ENCODE peak calls at places on chromosomes 4 and X, in five cellular contexts. Y, F, S, W and J are unnamed samples.

GRCh38 chr4:67871867-67872266 is 11.9 kb downstream of the TMPRSS11D start:
- DNase-seq in W (no peak), F (peak; percentile 69), Y (no peak), S (peak; percentile 3), J (no peak)

GRCh38 chrX:19127649-19128168 is 5.4 kb upstream of the ADGRG2 start:
- DNase-seq in W (no peak), Y (peak; percentile 32), S (no peak), F (peak; percentile 69), J (no peak)

GRCh38 chr4:7420661-7421040 is 14.1 kb downstream of the PSAPL1 start:
- DNase-seq in S (no peak), F (no peak), W (no peak), Y (no peak), J (peak; percentile 24)

GRCh38 chrX:112851806-112852205 is 11.2 kb upstream of the AMOT start:
- DNase-seq in Y (no peak), W (no peak), S (no peak), F (peak; percentile 70), J (no peak)

GRCh38 chr4:14386196-14386595 is 616.1 kb upstream of the CPEB2 start:
- DNase-seq in F (no peak), W (no peak), S (no peak), Y (no peak), J (no peak)

GRCh38 chrX:132648870-132649269 is 160.0 kb upstream of the MBNL3 start:
- DNase-seq in Y (no peak), W (no peak), S (no peak), F (peak; percentile 42), J (no peak)

GRCh38 chrX:69293776-69294601 is 128.7 kb upstream of the PJA1 start:
- DNase-seq in F (no peak), Y (no peak), W (no peak), S (no peak), J (no peak)

GRCh38 chr4:53788011-53788410 is 196.7 kb upstream of the LNX1 start:
- DNase-seq in S (no peak), F (no peak), W (no peak), Y (no peak), J (no peak)

GRCh38 chrX:105483011-105483410 is 262.5 kb upstream of the TEX13A start:
- DNase-seq in Y (no peak), S (no peak), F (peak; percentile 63), W (no peak), J (no peak)

GRCh38 chr4:127623755-127624087 is 9.0 kb upstream of the INTU start:
- DNase-seq in S (peak; percentile 17), F (peak; percentile 47), W (no peak), Y (no peak), J (no peak)

GRCh38 chr4:127622923-127623754 is 9.6 kb upstream of the INTU start:
- DNase-seq in F (peak; percentile 43), Y (no peak), W (peak; percentile 13), S (peak; percentile 18), J (no peak)

GRCh38 chr4:127618427-127618826 is 14.3 kb upstream of the INTU start:
- DNase-seq in F (no peak), W (no peak), Y (no peak), S (no peak), J (no peak)

GRCh38 chr4:127624176-127624575 is 8.6 kb upstream of the INTU start:
- DNase-seq in S (no peak), W (no peak), F (no peak), Y (no peak), J (no peak)

GRCh38 chr4:127622621-127622922 is 10.2 kb upstream of the INTU start:
- DNase-seq in S (peak; percentile 69), F (no peak), Y (peak; percentile 28), W (no peak), J (no peak)
- H3K4me3 ChIP-seq in S (peak overlapping the region; percentile 75), F (peak overlapping the region; percentile 32), Y (peak overlapping the region; percentile 42), W (peak overlapping the region; percentile 43), J (peak overlapping the region; percentile 53)

GRCh38 chr4:152099555-152099954 is 338.7 kb upstream of the GATB start:
- DNase-seq in W (no peak), Y (no peak), S (no peak), F (no peak), J (no peak)

GRCh38 chr4:152097371-152097770 is 336.6 kb upstream of the GATB start:
- DNase-seq in S (no peak), F (no peak), W (no peak), Y (no peak), J (no peak)

GRCh38 chr4:152098365-152099060 is 337.7 kb upstream of the GATB start:
- DNase-seq in F (no peak), Y (no peak), S (no peak), W (no peak), J (no peak)

GRCh38 chr4:152100378-152101201 is 339.8 kb upstream of the GATB start:
- DNase-seq in Y (no peak), F (no peak), W (peak; percentile 38), S (no peak), J (peak; percentile 37)

GRCh38 chr4:152099061-152099425 is 338.2 kb upstream of the GATB start:
- DNase-seq in Y (no peak), W (no peak), S (no peak), F (no peak), J (no peak)
- H3K4me1 ChIP-seq in Y (no peaks in the 10 kb centered on the region), W (peaks cover 18% of the 10 kb centered on the region), S (peaks cover 27% of the 10 kb centered on the region), F (peaks cover 19% of the 10 kb centered on the region), J (peaks cover 45% of the 10 kb centered on the region)

DNA sequence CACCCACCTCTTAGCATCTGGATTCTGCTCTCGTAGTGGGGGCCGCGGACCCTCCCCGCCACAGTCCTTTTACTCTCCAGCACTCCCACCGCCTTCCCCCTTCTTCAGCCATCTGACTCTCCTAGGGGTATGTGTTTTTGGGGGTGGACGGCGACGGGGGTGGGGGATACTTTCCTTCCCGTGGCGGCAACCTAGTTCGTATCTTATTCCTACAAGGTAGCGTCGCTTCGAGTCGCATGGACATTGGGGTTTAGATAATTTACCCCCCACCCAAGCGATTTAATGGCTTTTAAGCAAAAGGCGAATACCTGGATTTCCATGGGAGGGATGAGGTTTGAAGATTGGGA is 1.3 kb upstream of the BCORL1 start:
- DNase-seq in W (no peak), F (no peak), Y (no peak), S (no peak), J (no peak)
- H3K27ac ChIP-seq in W (peak overlapping the region; percentile 89), F (no peak overlapping the region), Y (peak overlapping the region; percentile 60), S (peak overlapping the region; percentile 98), J (peak overlapping the region; percentile 78)

DNA sequence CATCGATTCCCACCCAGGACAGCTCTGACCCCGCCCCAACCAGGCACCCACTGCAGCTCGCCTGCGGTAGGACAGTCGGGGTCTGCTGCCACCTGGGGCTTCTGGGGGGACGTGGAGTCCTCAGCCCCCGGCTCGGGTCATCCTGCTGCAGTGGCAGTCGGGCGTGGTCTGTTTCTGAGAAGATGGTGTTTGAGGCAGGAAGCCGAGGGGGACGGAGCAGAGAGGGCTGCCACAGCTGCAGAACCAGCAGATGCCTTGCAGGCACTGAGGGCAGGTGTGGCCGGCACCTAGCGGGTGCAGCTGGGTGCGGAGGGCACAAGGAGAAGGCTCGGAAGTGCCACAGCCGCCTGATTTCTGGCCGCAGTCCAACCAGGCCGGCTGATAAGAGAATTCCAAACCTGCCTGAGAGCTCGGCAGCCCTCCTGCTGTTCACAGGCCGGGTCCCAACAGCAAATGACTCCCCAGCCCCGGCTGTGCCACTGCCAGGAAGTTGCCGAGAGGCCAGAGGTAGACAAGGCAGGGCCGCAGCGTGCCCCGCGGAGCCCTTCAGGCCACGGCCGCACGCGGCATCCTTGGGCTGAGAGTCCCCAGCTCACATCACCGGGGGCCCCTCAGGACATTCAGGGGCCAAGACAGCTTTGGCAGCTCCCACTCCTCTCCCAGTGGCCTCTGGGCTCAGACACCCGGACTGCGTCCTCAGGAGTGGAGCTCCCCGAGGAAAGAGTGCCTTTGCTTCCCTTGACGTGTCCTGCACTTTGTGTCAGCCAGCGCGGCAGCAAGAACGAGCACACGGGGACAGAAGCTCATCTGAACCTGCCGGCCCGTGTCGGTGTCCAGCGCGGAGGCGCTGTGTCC is 9.4 kb upstream of the CPLX1 start:
- DNase-seq in W (peak; percentile 38), S (no peak), Y (peak; percentile 84), F (no peak), J (peak; percentile 80)
- H3K4me3 ChIP-seq in W (no peak overlapping the region), S (no peak overlapping the region), Y (no peak overlapping the region), F (no peak overlapping the region), J (no peak overlapping the region)

DNA sequence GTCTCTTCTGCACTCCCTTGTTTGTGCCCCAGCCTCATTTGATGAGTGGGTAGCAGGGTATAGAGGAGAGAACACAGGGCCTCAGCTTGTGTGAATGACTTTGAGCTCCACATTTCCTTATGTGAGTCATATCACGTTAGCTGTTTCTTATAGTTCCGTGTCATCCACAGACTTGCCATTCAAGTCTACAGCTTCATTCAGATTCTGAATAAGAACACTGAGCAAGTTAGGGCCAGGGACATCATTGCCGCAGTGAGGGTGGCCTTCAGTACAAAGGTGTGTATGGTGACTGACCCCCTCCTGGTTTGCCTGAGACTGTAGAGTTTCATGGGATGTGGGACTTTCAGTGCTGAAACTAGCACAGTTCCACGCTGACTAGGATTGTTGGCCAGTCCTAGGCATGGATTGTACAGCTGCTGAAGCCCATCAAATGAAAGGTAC is 23.6 kb downstream of the KLF3 start:
- DNase-seq in S (no peak), Y (no peak), F (no peak), W (no peak), J (no peak)
- H3K4me1 ChIP-seq in S (no peaks in the 10 kb centered on the region), Y (peaks cover 40% of the 10 kb centered on the region), F (no peaks in the 10 kb centered on the region), W (peaks cover 22% of the 10 kb centered on the region), J (peaks cover 46% of the 10 kb centered on the region)

DNA sequence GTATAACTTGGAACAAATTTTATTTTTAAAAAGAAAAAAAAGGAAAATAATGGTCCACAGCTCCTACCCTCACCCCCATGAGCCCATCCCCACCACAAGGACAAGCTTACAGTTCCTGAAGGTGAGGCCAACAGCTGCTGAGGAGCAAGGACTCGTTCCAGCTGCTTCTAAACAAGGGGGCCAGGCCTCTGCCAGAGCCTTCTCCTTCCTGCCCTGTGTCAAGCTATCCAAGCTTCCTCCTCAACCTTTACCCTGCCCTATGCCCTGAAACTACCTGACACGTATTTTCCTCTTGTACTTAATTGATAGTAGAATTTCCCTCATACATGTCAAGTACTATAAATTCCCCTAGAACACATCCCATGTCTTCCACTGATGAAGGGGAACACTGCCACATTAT is 8.8 kb downstream of the SH3D19 start:
- DNase-seq in F (no peak), W (peak; percentile 33), S (no peak), Y (no peak), J (no peak)
- H3K27ac ChIP-seq in F (peak overlapping the region; percentile 61), W (peak overlapping the region; percentile 32), S (no peak overlapping the region), Y (peak overlapping the region; percentile 78), J (no peak overlapping the region)

GRCh38 chr4:33262809-33263208 is 2542.6 kb downstream of the PCDH7 start:
- DNase-seq in S (peak; percentile 0), F (no peak), Y (no peak), W (no peak), J (no peak)
- H3K4me3 ChIP-seq in S (no peak overlapping the region), F (no peak overlapping the region), Y (no peak overlapping the region), W (no peak overlapping the region), J (no peak overlapping the region)